ENCODE peak calls at places on chromosomes 11 and 22, in five cellular contexts. One of them, this sample, is unnamed.

GRCh38 chr11:128226106-128226716 is 361.1 kb downstream of the ETS1 start:
- DNase-seq in epithelial cell of prostate: no peak
- DNase-seq in pancreas: no peak
- DNase-seq in heart left ventricle: no peak
- DNase-seq in CD4-positive, alpha-beta memory T cell: no peak
- DNase-seq in this sample: no peak

GRCh38 chr22:23774922-23775436 is 2.3 kb downstream of the MMP11 start:
- DNase-seq in epithelial cell of prostate: no peak
- DNase-seq in pancreas: no peak
- DNase-seq in heart left ventricle: no peak
- DNase-seq in CD4-positive, alpha-beta memory T cell: no peak
- DNase-seq in this sample: no peak

GRCh38 chr11:43582837-43583462 is 97.6 kb upstream of the HSD17B12 start:
- DNase-seq in epithelial cell of prostate: no peak
- DNase-seq in pancreas: no peak
- DNase-seq in heart left ventricle: no peak
- DNase-seq in CD4-positive, alpha-beta memory T cell: no peak
- DNase-seq in this sample: no peak

GRCh38 chr22:45069925-45070324 is 60.1 kb upstream of the PHF21B start:
- DNase-seq in epithelial cell of prostate: peak; percentile 45
- DNase-seq in pancreas: no peak
- DNase-seq in heart left ventricle: no peak
- DNase-seq in CD4-positive, alpha-beta memory T cell: no peak
- DNase-seq in this sample: no peak

GRCh38 chr11:6695377-6695776 is 12.2 kb upstream of the MRPL17 start:
- DNase-seq in epithelial cell of prostate: no peak
- DNase-seq in pancreas: no peak
- DNase-seq in heart left ventricle: peak; percentile 59
- DNase-seq in CD4-positive, alpha-beta memory T cell: no peak
- DNase-seq in this sample: no peak

GRCh38 chr11:2480874-2481220 is 36.0 kb downstream of the KCNQ1 start:
- DNase-seq in epithelial cell of prostate: no peak
- DNase-seq in pancreas: no peak
- DNase-seq in heart left ventricle: no peak
- DNase-seq in CD4-positive, alpha-beta memory T cell: no peak
- DNase-seq in this sample: peak; percentile 28

GRCh38 chr22:42983470-42983869 is 31.5 kb downstream of the PACSIN2 start:
- DNase-seq in epithelial cell of prostate: no peak
- DNase-seq in pancreas: no peak
- DNase-seq in heart left ventricle: no peak
- DNase-seq in CD4-positive, alpha-beta memory T cell: no peak
- DNase-seq in this sample: no peak

GRCh38 chr22:37636186-37636948 is 3.1 kb upstream of the SH3BP1 start:
- DNase-seq in epithelial cell of prostate: no peak
- DNase-seq in pancreas: no peak
- DNase-seq in heart left ventricle: no peak
- DNase-seq in CD4-positive, alpha-beta memory T cell: no peak
- DNase-seq in this sample: no peak

GRCh38 chr11:1024597-1025409 is 11.7 kb downstream of the MUC6 start:
- DNase-seq in epithelial cell of prostate: no peak
- DNase-seq in pancreas: no peak
- DNase-seq in heart left ventricle: no peak
- DNase-seq in CD4-positive, alpha-beta memory T cell: no peak
- DNase-seq in this sample: no peak

GRCh38 chr22:22976033-22976922 is 88.7 kb downstream of the IGLL5 start:
- DNase-seq in epithelial cell of prostate: no peak
- DNase-seq in pancreas: no peak
- DNase-seq in heart left ventricle: no peak
- DNase-seq in CD4-positive, alpha-beta memory T cell: no peak
- DNase-seq in this sample: no peak

GRCh38 chr11:73271936-73272679 is at the start of gene P2RY6:
- DNase-seq in epithelial cell of prostate: peak; percentile 73
- DNase-seq in pancreas: no peak
- DNase-seq in heart left ventricle: no peak
- DNase-seq in CD4-positive, alpha-beta memory T cell: no peak
- DNase-seq in this sample: peak; percentile 38

GRCh38 chr11:19819148-19819547 is 106.5 kb downstream of the NAV2 start:
- DNase-seq in epithelial cell of prostate: no peak
- DNase-seq in pancreas: no peak
- DNase-seq in heart left ventricle: no peak
- DNase-seq in CD4-positive, alpha-beta memory T cell: no peak
- DNase-seq in this sample: no peak

GRCh38 chr11:967995-968751 is 42.5 kb downstream of the AP2A2 start:
- DNase-seq in epithelial cell of prostate: no peak
- DNase-seq in pancreas: no peak
- DNase-seq in heart left ventricle: no peak
- DNase-seq in CD4-positive, alpha-beta memory T cell: no peak
- DNase-seq in this sample: no peak

GRCh38 chr22:20430641-20431519 is 6.7 kb downstream of the SCARF2 start:
- DNase-seq in epithelial cell of prostate: no peak
- DNase-seq in pancreas: no peak
- DNase-seq in heart left ventricle: no peak
- DNase-seq in CD4-positive, alpha-beta memory T cell: peak; percentile 61
- DNase-seq in this sample: no peak

GRCh38 chr11:7143908-7144307 is 55.1 kb downstream of the RBMXL2 start:
- DNase-seq in epithelial cell of prostate: no peak
- DNase-seq in pancreas: no peak
- DNase-seq in heart left ventricle: no peak
- DNase-seq in CD4-positive, alpha-beta memory T cell: no peak
- DNase-seq in this sample: no peak

DNA sequence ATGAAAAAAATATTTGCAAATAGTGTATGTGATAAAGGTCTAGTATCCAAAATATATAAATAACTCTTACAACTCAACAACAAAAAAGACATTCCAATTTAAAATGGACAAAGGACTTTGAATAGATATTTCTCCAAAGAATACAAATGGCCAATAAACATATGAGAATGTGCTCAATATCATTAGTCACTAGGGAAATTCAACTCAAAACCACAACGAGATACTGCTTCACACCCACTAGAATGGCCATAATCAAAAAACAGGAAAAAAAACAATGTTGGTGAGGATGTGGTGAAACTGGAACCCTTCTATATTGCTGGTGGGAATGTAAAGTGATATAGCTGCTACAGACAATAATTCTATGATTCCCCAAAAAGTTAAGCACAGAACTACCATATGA is 38.7 kb upstream of the RPS13 start:
- DNase-seq in epithelial cell of prostate: no peak
- DNase-seq in pancreas: no peak
- DNase-seq in heart left ventricle: no peak
- DNase-seq in CD4-positive, alpha-beta memory T cell: no peak
- DNase-seq in this sample: no peak
- H3K27ac ChIP-seq in epithelial cell of prostate: no peak overlapping the region
- H3K27ac ChIP-seq in pancreas: no peak overlapping the region
- H3K27ac ChIP-seq in heart left ventricle: no peak overlapping the region
- H3K27ac ChIP-seq in CD4-positive, alpha-beta memory T cell: no peak overlapping the region
- H3K27ac ChIP-seq in this sample: no peak overlapping the region

DNA sequence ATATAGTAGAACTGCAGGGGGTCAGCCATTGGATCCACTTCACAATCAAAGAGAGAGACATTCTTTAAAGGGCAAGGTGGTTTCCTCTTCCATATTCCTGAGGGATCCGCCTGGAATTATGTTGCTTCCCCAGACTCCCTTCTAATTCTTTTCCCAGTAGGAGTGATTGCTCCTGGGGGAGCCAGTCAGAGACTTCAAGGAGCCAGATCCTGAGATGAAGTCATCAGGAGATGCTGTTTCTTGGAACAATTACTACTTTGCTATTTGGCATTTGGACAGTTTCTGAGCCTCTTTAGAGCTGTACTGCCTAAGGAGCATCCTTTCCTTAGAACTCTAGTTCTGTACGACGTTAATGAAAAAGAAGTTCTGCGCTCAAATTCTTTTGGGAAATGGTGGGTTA is 1.9 kb upstream of the OR9Q2 start:
- DNase-seq in epithelial cell of prostate: no peak
- DNase-seq in pancreas: no peak
- DNase-seq in heart left ventricle: peak; percentile 31
- DNase-seq in CD4-positive, alpha-beta memory T cell: no peak
- DNase-seq in this sample: no peak
- H3K27ac ChIP-seq in epithelial cell of prostate: no peak overlapping the region
- H3K27ac ChIP-seq in pancreas: no peak overlapping the region
- H3K27ac ChIP-seq in heart left ventricle: no peak overlapping the region
- H3K27ac ChIP-seq in CD4-positive, alpha-beta memory T cell: no peak overlapping the region
- H3K27ac ChIP-seq in this sample: no peak overlapping the region

DNA sequence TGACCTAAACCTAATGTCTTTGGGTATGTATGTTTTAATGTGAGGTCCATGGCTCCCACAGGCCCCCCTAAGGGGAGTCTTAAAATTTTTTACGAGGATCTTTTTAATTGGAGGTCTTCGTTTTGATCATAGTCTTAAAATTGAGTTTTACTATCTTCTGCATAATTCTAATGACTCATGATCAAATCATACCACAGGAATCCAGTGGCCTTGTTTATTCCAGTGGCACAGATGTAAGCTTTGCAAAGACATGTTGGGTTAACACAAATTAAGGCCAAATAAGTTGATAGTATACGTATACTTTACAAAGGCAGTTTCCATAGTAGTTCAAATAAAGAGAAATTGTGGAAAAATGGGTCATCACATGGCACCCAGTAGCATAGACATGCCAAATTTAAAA is 33.9 kb upstream of the FJX1 start:
- DNase-seq in epithelial cell of prostate: no peak
- DNase-seq in pancreas: no peak
- DNase-seq in heart left ventricle: no peak
- DNase-seq in CD4-positive, alpha-beta memory T cell: no peak
- DNase-seq in this sample: no peak
- H3K27ac ChIP-seq in epithelial cell of prostate: peak overlapping the region; percentile 72
- H3K27ac ChIP-seq in pancreas: no peak overlapping the region
- H3K27ac ChIP-seq in heart left ventricle: no peak overlapping the region
- H3K27ac ChIP-seq in CD4-positive, alpha-beta memory T cell: no peak overlapping the region
- H3K27ac ChIP-seq in this sample: no peak overlapping the region

DNA sequence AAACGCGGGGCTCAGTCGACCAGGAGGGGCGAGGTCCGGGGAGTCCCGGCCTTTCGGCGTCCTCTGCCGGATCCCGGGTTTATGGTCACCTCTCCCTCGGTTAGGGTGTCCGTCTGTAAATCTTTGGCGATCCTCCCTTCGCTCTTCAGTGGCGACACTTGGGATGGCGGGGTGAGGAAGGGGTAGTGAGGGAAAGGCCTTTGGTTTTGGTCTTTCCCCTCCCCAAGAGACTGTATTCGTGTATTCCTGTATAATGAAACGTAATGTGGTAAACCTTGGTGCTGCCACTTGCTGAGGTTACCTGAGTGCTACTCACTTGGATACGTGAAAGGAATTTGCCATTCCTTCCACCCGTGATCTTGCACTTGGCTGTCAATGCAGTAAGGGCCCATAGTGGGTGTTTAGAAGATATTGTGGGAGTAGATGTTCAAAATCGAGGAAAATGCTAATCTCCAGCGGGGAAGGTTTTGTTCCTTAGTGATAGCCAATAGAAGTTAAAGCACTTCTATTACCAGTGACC is 546 bp upstream of the NUP160 start:
- DNase-seq in epithelial cell of prostate: no peak
- DNase-seq in pancreas: no peak
- DNase-seq in heart left ventricle: no peak
- DNase-seq in CD4-positive, alpha-beta memory T cell: no peak
- DNase-seq in this sample: no peak
- H3K27ac ChIP-seq in epithelial cell of prostate: peak overlapping the region; percentile 73
- H3K27ac ChIP-seq in pancreas: peak overlapping the region; percentile 79
- H3K27ac ChIP-seq in heart left ventricle: peak overlapping the region; percentile 56
- H3K27ac ChIP-seq in CD4-positive, alpha-beta memory T cell: peak overlapping the region; percentile 97
- H3K27ac ChIP-seq in this sample: peak overlapping the region; percentile 94

GRCh38 chr11:75323609-75324008 is 27.9 kb downstream of the ARRB1 start:
- DNase-seq in epithelial cell of prostate: no peak
- DNase-seq in pancreas: peak; percentile 70
- DNase-seq in heart left ventricle: no peak
- DNase-seq in CD4-positive, alpha-beta memory T cell: no peak
- DNase-seq in this sample: no peak

GRCh38 chr11:75326439-75326810 is 25.0 kb downstream of the ARRB1 start:
- DNase-seq in epithelial cell of prostate: no peak
- DNase-seq in pancreas: no peak
- DNase-seq in heart left ventricle: no peak
- DNase-seq in CD4-positive, alpha-beta memory T cell: no peak
- DNase-seq in this sample: no peak

GRCh38 chr11:75324189-75324588 is 27.3 kb downstream of the ARRB1 start:
- DNase-seq in epithelial cell of prostate: no peak
- DNase-seq in pancreas: no peak
- DNase-seq in heart left ventricle: no peak
- DNase-seq in CD4-positive, alpha-beta memory T cell: no peak
- DNase-seq in this sample: no peak

GRCh38 chr11:75324740-75325139 is 26.7 kb downstream of the ARRB1 start:
- DNase-seq in epithelial cell of prostate: no peak
- DNase-seq in pancreas: peak; percentile 58
- DNase-seq in heart left ventricle: no peak
- DNase-seq in CD4-positive, alpha-beta memory T cell: no peak
- DNase-seq in this sample: no peak

DNA sequence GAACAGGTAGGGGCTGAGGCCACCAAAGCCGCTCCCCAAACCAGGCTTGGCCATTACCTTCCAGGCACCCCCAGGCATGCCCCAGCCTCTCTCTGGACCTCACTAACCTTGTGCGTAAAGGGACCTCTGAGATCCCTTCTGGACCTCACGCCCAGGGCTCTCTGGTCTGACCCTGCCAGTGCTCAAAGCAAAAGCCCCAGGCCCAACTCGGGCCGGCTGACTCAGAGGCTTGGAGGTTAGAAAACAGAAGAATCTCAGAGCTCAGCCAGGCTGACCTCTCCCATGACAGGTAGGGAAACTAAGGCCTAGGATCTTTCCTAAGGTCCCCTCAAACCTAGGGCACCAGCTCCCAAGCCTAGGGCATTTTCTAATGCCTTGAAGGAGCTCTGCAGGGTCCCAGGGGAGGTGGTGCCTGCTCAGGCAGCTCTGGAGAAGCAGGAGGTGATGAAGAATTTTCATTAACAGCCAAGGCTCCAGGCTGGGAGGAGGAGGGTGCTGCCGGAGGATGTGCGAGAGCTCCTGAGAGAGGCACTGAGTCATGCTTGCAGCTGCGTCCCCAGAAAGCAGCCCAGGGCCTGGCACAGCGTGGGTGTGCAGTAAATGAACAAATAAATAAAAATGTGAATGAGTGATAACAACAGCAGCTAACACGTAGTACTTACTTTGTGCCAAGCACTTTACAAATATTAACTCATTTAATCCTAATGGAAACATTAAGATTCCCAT is 25.6 kb downstream of the ARRB1 start:
- DNase-seq in epithelial cell of prostate: peak; percentile 79
- DNase-seq in pancreas: peak; percentile 64
- DNase-seq in heart left ventricle: peak; percentile 52
- DNase-seq in CD4-positive, alpha-beta memory T cell: no peak
- DNase-seq in this sample: peak; percentile 61
- H3K27ac ChIP-seq in epithelial cell of prostate: peak overlapping the region; percentile 8
- H3K27ac ChIP-seq in pancreas: peak overlapping the region; percentile 52
- H3K27ac ChIP-seq in heart left ventricle: no peak overlapping the region
- H3K27ac ChIP-seq in CD4-positive, alpha-beta memory T cell: no peak overlapping the region
- H3K27ac ChIP-seq in this sample: no peak overlapping the region

This sample was measured in gastrocnemius medialis.